ENCODE peak calls at places on chromosomes 4 and X, in seven cellular contexts. C is lung; L is DMS 273 treated with DMSO at 0.1 percent for 48 hours; G is head of caudate nucleus; B is CD8-positive, alpha-beta memory T cell; E is transverse colon; V is MM.1S. P is an unnamed sample.
A peak's percentile ranks its signal among the peaks of the same experiment; 100 is the strongest.

GRCh38 chr4:146333187-146333894 is 119.0 kb downstream of the REELD1 start:
- DNase-seq in C (no peak), L (no peak), G (no peak), B (no peak), E (peak; percentile 10), V (peak; percentile 74), P (peak; percentile 75)

GRCh38 chrX:22325091-22325490 is 52.4 kb downstream of the CBLL2 start:
- DNase-seq in C (no peak), L (no peak), G (no peak), B (no peak), E (no peak), V (no peak), P (no peak)

GRCh38 chr4:4655011-4655410 is 113.2 kb upstream of the STX18 start:
- DNase-seq in C (no peak), L (no peak), G (no peak), B (no peak), E (no peak), V (no peak), P (no peak)

GRCh38 chr4:38062088-38062893 is 102.1 kb downstream of the PTTG2 start:
- DNase-seq in C (peak; percentile 75), L (no peak), G (peak; percentile 73), B (peak; percentile 70), E (peak; percentile 89), V (peak; percentile 70), P (peak; percentile 64)

GRCh38 chrX:28491941-28492340 is 95.3 kb upstream of the IL1RAPL1 start:
- DNase-seq in C (no peak), L (no peak), G (no peak), B (no peak), E (no peak), V (no peak), P (no peak)

GRCh38 chr4:8766610-8767009 is 105.0 kb downstream of the HMX1 start:
- DNase-seq in C (no peak), L (no peak), G (no peak), B (peak; percentile 36), E (no peak), V (no peak), P (no peak)

GRCh38 chr4:8110071-8110986 is 48.3 kb downstream of the ABLIM2 start:
- DNase-seq in C (no peak), L (no peak), G (no peak), B (no peak), E (no peak), V (no peak), P (no peak)

GRCh38 chr4:113732923-113733527 is 28.5 kb downstream of the CAMK2D start:
- DNase-seq in C (no peak), L (no peak), G (no peak), B (no peak), E (no peak), V (peak; percentile 21), P (no peak)

GRCh38 chr4:57071340-57071739 is 38.8 kb downstream of the IGFBP7 start:
- DNase-seq in C (no peak), L (no peak), G (no peak), B (no peak), E (no peak), V (no peak), P (no peak)

GRCh38 chrX:133045986-133046385 is 50.9 kb downstream of the USP26 start:
- DNase-seq in C (no peak), L (no peak), G (no peak), B (no peak), E (no peak), V (peak; percentile 13), P (no peak)

GRCh38 chr4:156132196-156132595 is 178.5 kb upstream of the CTSO start:
- DNase-seq in C (no peak), L (no peak), G (no peak), B (no peak), E (no peak), V (no peak), P (no peak)

GRCh38 chrX:56726609-56727008 is 2.4 kb upstream of the NBDY start:
- DNase-seq in C (no peak), L (peak; percentile 23), G (no peak), B (peak; percentile 46), E (no peak), V (peak; percentile 49), P (peak; percentile 27)

P was measured in A172.